ENCODE peak calls at places on chromosome 14, in four cellular contexts. X, C, D and A are unnamed samples.

GRCh38 chr14:80485764-80486163 is 274.5 kb upstream of the DIO2 start:
- DNase-seq in D (no peak), C (no peak), X (no peak), A (peak)

GRCh38 chr14:55026441-55026792 is 482 bp downstream of the WDHD1 start:
- DNase-seq in X (no peak), D (no peak), C (no peak), A (no peak)

GRCh38 chr14:77184396-77185092 is 2.9 kb downstream of the TMEM63C start:
- DNase-seq in C (no peak), D (no peak), X (no peak), A (no peak)

GRCh38 chr14:103623883-103624482 is 5.0 kb upstream of the KLC1 start:
- DNase-seq in X (no peak), D (no peak), C (no peak), A (no peak)

GRCh38 chr14:54000341-54000811 is 43.8 kb upstream of the BMP4 start:
- DNase-seq in X (no peak), C (no peak), D (no peak), A (peak)

GRCh38 chr14:91288876-91289275 is 44.4 kb upstream of the GPR68 start:
- DNase-seq in D (no peak), X (no peak), C (no peak), A (no peak)

GRCh38 chr14:101460986-101461750 is 100.1 kb upstream of the DIO3 start:
- DNase-seq in X (no peak), C (no peak), D (no peak), A (no peak)

GRCh38 chr14:103552811-103553210 is 9.6 kb downstream of the BAG5 start:
- DNase-seq in D (no peak), X (no peak), C (no peak), A (no peak)

GRCh38 chr14:95313707-95314106 is 6.0 kb downstream of the CLMN start:
- DNase-seq in D (no peak), X (peak), C (no peak), A (peak)

GRCh38 chr14:104580961-104581360 is 1.4 kb downstream of the C14orf180 start:
- DNase-seq in C (no peak), X (no peak), D (no peak), A (peak)

GRCh38 chr14:51818748-51819386 is 41.5 kb upstream of the GNG2 start:
- DNase-seq in D (no peak), X (no peak), C (no peak), A (no peak)

GRCh38 chr14:96090441-96091148 is 51.4 kb downstream of the C14orf132 start:
- DNase-seq in X (no peak), D (no peak), C (no peak), A (peak)

GRCh38 chr14:91229743-91230200 is 14.7 kb downstream of the GPR68 start:
- DNase-seq in X (no peak), D (peak), C (no peak), A (peak)

GRCh38 chr14:70871863-70872677 is 35.2 kb upstream of the PCNX1 start:
- DNase-seq in C (no peak), X (no peak), D (no peak), A (no peak)
- TF ChIP-seq ELK1 in C (no peak), X (no peak), D (no peak), A (no peak)

GRCh38 chr14:65131176-65131765 is 29.0 kb upstream of the MAX start:
- DNase-seq in C (no peak), D (no peak), X (no peak), A (peak)
- TF ChIP-seq ELK1 in C (no peak), D (no peak), X (no peak), A (no peak)

DNA sequence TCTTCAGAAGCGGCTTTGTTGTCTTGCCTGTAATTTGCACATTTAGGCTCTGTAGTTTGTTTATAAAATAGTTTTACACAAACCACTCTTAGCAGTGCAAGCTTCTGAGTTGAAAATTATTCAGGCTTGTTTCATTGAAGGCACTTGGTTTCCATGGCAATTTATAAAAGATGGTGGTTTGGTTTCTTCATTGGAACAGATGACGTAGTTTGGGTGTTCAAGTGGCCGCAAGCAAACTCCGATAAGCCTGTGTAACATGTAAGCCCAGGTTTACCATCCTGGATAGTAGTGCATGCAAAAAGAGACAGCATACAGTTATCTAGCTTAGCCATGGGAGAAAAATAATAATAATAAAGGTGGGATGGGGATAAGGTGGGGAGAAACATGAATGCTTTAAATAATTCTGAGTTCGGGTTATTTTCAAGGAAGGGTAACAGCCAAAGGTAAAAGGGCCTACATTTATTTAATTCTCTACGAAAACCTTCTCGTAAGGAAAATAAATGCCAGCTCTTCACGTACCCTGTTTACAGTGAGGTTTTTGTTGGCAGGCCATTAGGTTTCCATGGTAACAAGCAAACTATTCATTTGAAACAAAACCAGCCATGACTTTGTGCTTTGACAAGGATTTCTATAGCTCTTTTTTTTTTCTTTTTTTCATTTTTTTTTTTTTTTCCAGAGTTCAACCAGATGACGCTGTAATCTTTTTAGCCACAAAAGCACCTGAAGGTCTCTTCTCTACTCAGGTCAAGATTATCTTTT is 189.6 kb upstream of the RPL10L start:
- DNase-seq in D (no peak), X (no peak), C (no peak), A (no peak)
- TF ChIP-seq ELK1 in D (no peak), X (no peak), C (no peak), A (no peak)

DNA sequence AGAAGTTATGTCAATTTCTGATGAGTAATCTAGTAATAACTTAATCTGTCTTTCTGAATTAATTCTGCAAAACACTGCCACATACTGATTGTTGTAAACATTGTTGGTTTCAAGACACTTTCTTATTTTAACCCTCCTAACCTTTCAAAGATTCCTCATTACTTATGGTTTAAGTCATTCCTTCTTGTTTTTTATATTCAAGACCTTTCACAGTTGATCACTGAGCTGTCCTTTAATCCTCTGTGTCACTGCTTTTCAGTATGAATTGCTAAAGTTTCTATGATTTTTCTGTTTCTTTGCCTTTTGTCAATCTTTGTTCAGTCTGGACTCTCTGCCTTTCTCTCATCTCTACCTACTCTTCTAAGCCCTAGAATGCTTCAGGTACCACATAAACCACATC is 164.7 kb downstream of the RAD51B start:
- DNase-seq in X (no peak), D (no peak), C (no peak), A (no peak)
- TF ChIP-seq ELK1 in X (no peak), D (no peak), C (no peak), A (no peak)

GRCh38 chr14:37658174-37658573 is 62.7 kb downstream of the TTC6 start:
- DNase-seq in D (no peak), X (no peak), C (no peak), A (no peak)
- TF ChIP-seq ELK1 in D (no peak), X (no peak), C (no peak), A (no peak)